ENCODE peak calls at places on chromosomes 3 and 15, in seven cellular contexts. Z is T-cell; T is SK-MEL-5; J is activated naive CD4-positive, alpha-beta T cell treated with anti-CD3 and anti-CD28 coated beads, Interleukin-2, amount 10 ng/mL, durations not matched to agents 7 days and 5 days; K is ELF-1; Y is AG10803; G is HFFc6. O is an unnamed sample.

GRCh38 chr3:141426404-141427034 is 58.2 kb downstream of the ZBTB38 start:
- DNase-seq in Z (no peak), T (peak), J (no peak), K (no peak), Y (peak), G (peak), O (no peak)

GRCh38 chr3:76044601-76045600 is 259.6 kb upstream of the ZNF717 start:
- DNase-seq in Z (no peak), T (peak), J (no peak), K (no peak), Y (peak), G (no peak), O (peak)

GRCh38 chr3:50238549-50239026 is 2.6 kb downstream of the GNAI2 start:
- DNase-seq in Z (no peak), T (no peak), J (no peak), K (no peak), Y (peak), G (no peak), O (no peak)

GRCh38 chr3:8784676-8785435 is 15.4 kb upstream of the OXTR start:
- DNase-seq in Z (no peak), T (no peak), J (no peak), K (peak), Y (no peak), G (peak), O (no peak)

GRCh38 chr15:79872358-79873017 is 24.3 kb downstream of the MTHFS start:
- DNase-seq in Z (peak), T (no peak), J (peak), K (peak), Y (peak), G (peak), O (no peak)

GRCh38 chr3:169295126-169295525 is 368.4 kb downstream of the MECOM start:
- DNase-seq in Z (no peak), T (peak), J (no peak), K (no peak), Y (peak), G (no peak), O (no peak)

GRCh38 chr3:126061301-126062032 is 22.5 kb downstream of the SLC41A3 start:
- DNase-seq in Z (no peak), T (no peak), J (no peak), K (no peak), Y (no peak), G (no peak), O (no peak)

GRCh38 chr15:68678746-68679145 is 100.0 kb downstream of the CORO2B start:
- DNase-seq in Z (no peak), T (no peak), J (no peak), K (no peak), Y (no peak), G (no peak), O (no peak)

GRCh38 chr3:3633761-3634160 is 165.5 kb upstream of the LRRN1 start:
- DNase-seq in Z (no peak), T (no peak), J (no peak), K (peak), Y (no peak), G (no peak), O (no peak)

O was measured in NCI-H446.